ENCODE peak calls at places on chromosomes 4 and X, in four cellular contexts. G, D, A and K are unnamed samples.

GRCh38 chr4:103429283-103429682 is 231.1 kb upstream of the CENPE start:
- DNase-seq in G (no peak), D (no peak), A (no peak), K (no peak)

GRCh38 chrX:30196322-30196721 is 19.0 kb upstream of the MAGEB2 start:
- DNase-seq in G (peak), D (no peak), A (no peak), K (no peak)

GRCh38 chr4:44553143-44553542 is 98.3 kb downstream of the YIPF7 start:
- DNase-seq in G (no peak), D (no peak), A (no peak), K (no peak)

GRCh38 chr4:56995525-56995924 is 16.8 kb downstream of the POLR2B start:
- DNase-seq in G (no peak), D (no peak), A (peak), K (peak)

GRCh38 chr4:99462875-99463464 is 27.8 kb upstream of the ADH7 start:
- DNase-seq in G (peak), D (peak), A (peak), K (peak)

GRCh38 chr4:155620637-155621036 is 46.0 kb upstream of the GUCY1A1 start:
- DNase-seq in G (no peak), D (no peak), A (no peak), K (no peak)

GRCh38 chrX:84188320-84188834 is 378 bp upstream of the RPS6KA6 start:
- DNase-seq in G (no peak), D (no peak), A (peak), K (peak)

GRCh38 chr4:189131131-189131530 is 809.5 kb upstream of the FRG1 start:
- DNase-seq in G (no peak), D (no peak), A (no peak), K (no peak)

GRCh38 chrX:152313529-152314302 is 137.4 kb downstream of the GABRA3 start:
- DNase-seq in G (no peak), D (no peak), A (peak), K (no peak)

GRCh38 chrX:115616943-115617563 is 56.1 kb downstream of the PLS3 start:
- DNase-seq in G (no peak), D (no peak), A (peak), K (no peak)

GRCh38 chr4:126899382-126899801 is 733.4 kb upstream of the INTU start:
- DNase-seq in G (no peak), D (no peak), A (peak), K (peak)

GRCh38 chrX:132001127-132001526 is 22.0 kb upstream of the STK26 start:
- DNase-seq in G (no peak), D (peak), A (no peak), K (no peak)

GRCh38 chr4:156223985-156224384 is 270.3 kb upstream of the CTSO start:
- DNase-seq in G (no peak), D (no peak), A (no peak), K (no peak)

GRCh38 chr4:87783781-87784180 is 15.6 kb upstream of the IBSP start:
- DNase-seq in G (no peak), D (no peak), A (peak), K (no peak)

GRCh38 chrX:24877854-24878650 is 137.7 kb downstream of the ARX start:
- DNase-seq in G (peak), D (no peak), A (peak), K (no peak)

GRCh38 chr4:27714073-27714472 is 853.4 kb downstream of the STIM2 start:
- DNase-seq in G (no peak), D (no peak), A (no peak), K (no peak)

GRCh38 chrX:41922125-41922521 is 1.2 kb downstream of the CASK start:
- DNase-seq in G (peak), D (peak), A (peak), K (no peak)

GRCh38 chr4:92334716-92335350 is 31.1 kb downstream of the GRID2 start:
- DNase-seq in G (no peak), D (no peak), A (peak), K (no peak)